ENCODE peak calls at places on chromosomes 13 and 19, in nine cellular contexts. A, P, B, H, S, U, I, F and J are unnamed samples.

GRCh38 chr19:1377176-1377964 is 6.3 kb upstream of the NDUFS7 start:
- DNase-seq in A (no peak), P (no peak), B (no peak), H (no peak), S (no peak), U (no peak), I (no peak), F (no peak), J (no peak)

GRCh38 chr13:35923347-35923746 is 207.8 kb downstream of the DCLK1 start:
- DNase-seq in A (no peak), P (no peak), B (no peak), H (peak; percentile 62), S (peak; percentile 33), U (peak; percentile 58), I (no peak), F (peak; percentile 19), J (peak; percentile 26)

GRCh38 chr19:42175952-42176648 is 41.4 kb downstream of the DEDD2 start:
- DNase-seq in A (no peak), P (no peak), B (no peak), H (no peak), S (peak; percentile 23), U (no peak), I (no peak), F (peak; percentile 28), J (no peak)

GRCh38 chr13:73275163-73275562 is 216.4 kb downstream of the KLF5 start:
- DNase-seq in A (no peak), P (no peak), B (no peak), H (no peak), S (no peak), U (no peak), I (no peak), F (no peak), J (no peak)

GRCh38 chr19:58338336-58338735 is 11.5 kb downstream of the ZSCAN22 start:
- DNase-seq in A (no peak), P (no peak), B (no peak), H (no peak), S (no peak), U (no peak), I (no peak), F (no peak), J (no peak)

GRCh38 chr19:40671404-40671803 is 19.0 kb downstream of the NUMBL start:
- DNase-seq in A (no peak), P (no peak), B (no peak), H (peak; percentile 58), S (no peak), U (no peak), I (no peak), F (no peak), J (peak; percentile 48)

GRCh38 chr13:113453962-113454361 is 674 bp upstream of the ADPRHL1 start:
- DNase-seq in A (no peak), P (no peak), B (no peak), H (no peak), S (peak; percentile 68), U (no peak), I (no peak), F (peak; percentile 46), J (no peak)

GRCh38 chr19:6127716-6128335 is 7.6 kb upstream of the ACSBG2 start:
- DNase-seq in A (no peak), P (no peak), B (no peak), H (no peak), S (no peak), U (no peak), I (no peak), F (no peak), J (no peak)

GRCh38 chr19:45442927-45443461 is 19.3 kb upstream of the ERCC1 start:
- DNase-seq in A (peak; percentile 30), P (no peak), B (no peak), H (peak; percentile 71), S (peak; percentile 56), U (no peak), I (peak; percentile 63), F (peak; percentile 74), J (peak; percentile 46)

GRCh38 chr19:6801397-6802086 is 29.0 kb downstream of the VAV1 start:
- DNase-seq in A (peak; percentile 85), P (no peak), B (no peak), H (peak; percentile 85), S (peak; percentile 26), U (no peak), I (peak; percentile 22), F (no peak), J (peak; percentile 69)

GRCh38 chr13:45879666-45880065 is 28.1 kb upstream of the SIAH3 start:
- DNase-seq in A (no peak), P (no peak), B (no peak), H (peak; percentile 75), S (no peak), U (no peak), I (no peak), F (no peak), J (peak; percentile 65)

GRCh38 chr19:46515879-46516350 is 20.2 kb upstream of the PNMA8B start:
- DNase-seq in A (no peak), P (no peak), B (no peak), H (no peak), S (peak; percentile 59), U (peak; percentile 75), I (no peak), F (peak; percentile 35), J (no peak)

GRCh38 chr19:42529248-42529764 is 1.0 kb upstream of the CEACAM1 start:
- DNase-seq in A (peak; percentile 65), P (peak; percentile 12), B (no peak), H (peak; percentile 67), S (peak; percentile 73), U (peak; percentile 71), I (no peak), F (peak; percentile 47), J (peak; percentile 25)

GRCh38 chr13:58919551-58919950 is 1244.2 kb downstream of the DIAPH3 start:
- DNase-seq in A (no peak), P (no peak), B (no peak), H (no peak), S (no peak), U (no peak), I (no peak), F (no peak), J (no peak)

GRCh38 chr13:100694722-100695644 is 20.4 kb upstream of the TMTC4 start:
- DNase-seq in A (no peak), P (no peak), B (no peak), H (no peak), S (peak; percentile 93), U (peak; percentile 55), I (no peak), F (peak; percentile 24), J (no peak)

GRCh38 chr19:35557539-35558399 is 5.7 kb downstream of the ATP4A start:
- DNase-seq in A (peak; percentile 26), P (no peak), B (no peak), H (peak; percentile 74), S (peak; percentile 58), U (peak; percentile 71), I (no peak), F (peak; percentile 47), J (peak; percentile 51)

GRCh38 chr13:24911135-24911524 is 147.2 kb downstream of the RNF17 start:
- DNase-seq in A (no peak), P (no peak), B (no peak), H (no peak), S (peak; percentile 39), U (peak; percentile 47), I (no peak), F (peak; percentile 52), J (no peak)

GRCh38 chr19:42092350-42092749 is 16.4 kb downstream of the ZNF574 start:
- DNase-seq in A (peak; percentile 35), P (no peak), B (peak; percentile 43), H (no peak), S (peak; percentile 26), U (no peak), I (no peak), F (no peak), J (no peak)

GRCh38 chr13:33691980-33692379 is 126.0 kb upstream of the RFC3 start:
- DNase-seq in A (no peak), P (no peak), B (no peak), H (no peak), S (no peak), U (no peak), I (no peak), F (no peak), J (no peak)

GRCh38 chr13:110062777-110063442 is 244.0 kb downstream of the COL4A1 start:
- DNase-seq in A (no peak), P (no peak), B (no peak), H (no peak), S (no peak), U (no peak), I (no peak), F (no peak), J (no peak)

GRCh38 chr19:4304509-4305252 is at the start of gene FSD1:
- DNase-seq in A (peak; percentile 51), P (no peak), B (no peak), H (no peak), S (peak; percentile 61), U (peak; percentile 100), I (no peak), F (no peak), J (no peak)

GRCh38 chr19:38661166-38661565 is 13.7 kb downstream of the ACTN4 start:
- DNase-seq in A (no peak), P (no peak), B (no peak), H (no peak), S (no peak), U (no peak), I (no peak), F (peak; percentile 56), J (no peak)

GRCh38 chr13:77784531-77784930 is 87.0 kb downstream of the SLAIN1 start:
- DNase-seq in A (no peak), P (no peak), B (no peak), H (no peak), S (no peak), U (no peak), I (no peak), F (no peak), J (no peak)

GRCh38 chr19:474126-475078 is 13.6 kb upstream of the SHC2 start:
- DNase-seq in A (no peak), P (no peak), B (no peak), H (peak; percentile 47), S (no peak), U (no peak), I (no peak), F (no peak), J (peak; percentile 55)

GRCh38 chr13:74301200-74302063 is 167.2 kb upstream of the KLF12 start:
- DNase-seq in A (no peak), P (no peak), B (no peak), H (no peak), S (no peak), U (no peak), I (no peak), F (no peak), J (no peak)

GRCh38 chr13:97235549-97236206 is 13.5 kb downstream of the MBNL2 start:
- DNase-seq in A (no peak), P (no peak), B (no peak), H (no peak), S (no peak), U (no peak), I (no peak), F (no peak), J (no peak)

GRCh38 chr19:46016426-46017094 is 6.3 kb downstream of the PGLYRP1 start:
- DNase-seq in A (peak; percentile 78), P (peak; percentile 29), B (peak; percentile 61), H (peak; percentile 87), S (peak; percentile 81), U (peak; percentile 95), I (no peak), F (peak; percentile 68), J (peak; percentile 83)

GRCh38 chr19:3968556-3969434 is 2.1 kb downstream of the DAPK3 start:
- DNase-seq in A (no peak), P (no peak), B (no peak), H (peak; percentile 91), S (peak; percentile 100), U (peak; percentile 94), I (peak; percentile 90), F (peak; percentile 100), J (peak; percentile 91)

GRCh38 chr19:1528596-1529429 is 4.9 kb downstream of the PLK5 start:
- DNase-seq in A (no peak), P (no peak), B (no peak), H (no peak), S (no peak), U (no peak), I (no peak), F (no peak), J (no peak)

GRCh38 chr19:8461891-8462290 is 17.1 kb downstream of the HNRNPM start:
- DNase-seq in A (no peak), P (no peak), B (no peak), H (no peak), S (no peak), U (no peak), I (no peak), F (no peak), J (no peak)

GRCh38 chr19:6723108-6723618 is 2.7 kb upstream of the C3 start:
- DNase-seq in A (no peak), P (no peak), B (no peak), H (peak; percentile 68), S (peak; percentile 83), U (no peak), I (no peak), F (peak; percentile 46), J (peak; percentile 56)